ENCODE peak calls at places on chromosomes 11 and 22, in four cellular contexts. G is ovary, W is heart left ventricle, C is transverse colon. A is an unnamed sample. For H3K4me1, the result is how much of the 10 kb centered on the place peaks cover.

GRCh38 chr11:75719639-75720239 is 2.1 kb downstream of the MOGAT2 start:
- DNase-seq in G (no peak), W (no peak), C (peak), A (no peak)

GRCh38 chr11:77182542-77183420 is 54.7 kb downstream of the MYO7A start:
- DNase-seq in G (no peak), W (peak), C (no peak), A (no peak)

GRCh38 chr11:64321533-64321932 is 3.6 kb downstream of the PRDX5 start:
- DNase-seq in G (no peak), W (no peak), C (peak), A (no peak)

GRCh38 chr22:46596819-46597218 is 23.4 kb upstream of the GRAMD4 start:
- DNase-seq in G (no peak), W (no peak), C (peak), A (no peak)

GRCh38 chr11:35006389-35007128 is 90.1 kb downstream of the PDHX start:
- DNase-seq in G (no peak), W (no peak), C (peak), A (no peak)

GRCh38 chr22:45102896-45103420 is 60.8 kb upstream of the NUP50 start:
- DNase-seq in G (no peak), W (no peak), C (no peak), A (no peak)

GRCh38 chr22:28922540-28923244 is 39.3 kb downstream of the ZNRF3 start:
- DNase-seq in G (no peak), W (no peak), C (no peak), A (no peak)

GRCh38 chr11:35043933-35044332 is 95.0 kb upstream of the CD44 start:
- DNase-seq in G (no peak), W (no peak), C (no peak), A (no peak)

GRCh38 chr11:47272706-47273105 is 2.8 kb downstream of the MADD start:
- DNase-seq in G (no peak), W (no peak), C (no peak), A (peak)

GRCh38 chr11:79493555-79494171 is 52.8 kb upstream of the TENM4 start:
- DNase-seq in G (peak), W (peak), C (peak), A (peak)

GRCh38 chr11:13465909-13466371 is 2.9 kb upstream of the BTBD10 start:
- DNase-seq in G (no peak), W (no peak), C (no peak), A (no peak)

GRCh38 chr22:39457546-39458442 is 982 bp downstream of the MGAT3 start:
- DNase-seq in G (no peak), W (no peak), C (no peak), A (no peak)

GRCh38 chr22:27895600-27895999 is 23.5 kb downstream of the PITPNB start:
- DNase-seq in G (no peak), W (no peak), C (no peak), A (no peak)
- H3K27ac ChIP-seq in G (no peak), W (no peak), C (no peak), A (no peak)

GRCh38 chr22:31308181-31308580 is 15.9 kb upstream of the PIK3IP1 start:
- DNase-seq in G (no peak), W (no peak), C (no peak), A (no peak)

GRCh38 chr22:31313366-31314147 is 21.3 kb upstream of the PIK3IP1 start:
- DNase-seq in G (peak), W (peak), C (peak), A (peak)
- TF ChIP-seq POLR2A in G (peak), W (no peak), C (no peak), A (no peak)

DNA sequence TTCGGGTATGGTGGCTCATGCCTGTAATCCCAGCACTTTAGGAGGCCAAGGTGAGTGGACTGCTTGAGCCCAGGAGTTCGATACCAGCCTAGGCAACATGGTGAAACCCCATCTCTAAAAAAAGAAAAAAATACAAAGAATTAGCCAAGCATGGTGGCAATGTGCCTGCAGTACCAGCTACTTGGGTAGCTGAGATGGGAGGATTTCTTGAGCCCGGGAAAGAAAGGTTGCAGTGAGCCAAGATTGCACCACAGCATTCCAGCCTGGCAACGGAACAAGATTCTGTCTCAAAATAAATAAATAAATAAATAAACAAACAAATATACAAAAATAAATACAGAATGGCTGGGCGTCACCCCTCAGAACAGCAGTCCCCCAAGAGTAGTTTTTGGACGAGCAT is 33.7 kb downstream of the CLMP start:
- DNase-seq in G (no peak), W (no peak), C (no peak), A (no peak)
- H3K4me1 ChIP-seq in G (under half), W (under half), C (under half), A (under half)

GRCh38 chr11:19980388-19980787 is 179.9 kb downstream of the DBX1 start:
- DNase-seq in G (no peak), W (no peak), C (no peak), A (no peak)

GRCh38 chr11:19982761-19983495 is 177.3 kb downstream of the DBX1 start:
- DNase-seq in G (no peak), W (no peak), C (no peak), A (no peak)

GRCh38 chr11:19979519-19979845 is 180.8 kb downstream of the DBX1 start:
- DNase-seq in G (no peak), W (no peak), C (no peak), A (no peak)

GRCh38 chr11:19978668-19979518 is 181.4 kb downstream of the DBX1 start:
- DNase-seq in G (peak), W (no peak), C (no peak), A (no peak)

GRCh38 chr11:19980957-19981669 is 179.2 kb downstream of the DBX1 start:
- DNase-seq in G (peak), W (no peak), C (peak), A (no peak)
- H3K27ac ChIP-seq in G (no peak), W (peak), C (peak), A (no peak)

GRCh38 chr22:26589845-26590524 is at the start of gene TPST2:
- DNase-seq in G (peak), W (peak), C (peak), A (peak)
- TF ChIP-seq POLR2A in G (peak), W (peak), C (peak), A (peak)

GRCh38 chr11:126995989-126996388 is 4.6 kb downstream of the KIRREL3 start:
- DNase-seq in G (no peak), W (no peak), C (no peak), A (no peak)
- H3K4me1 ChIP-seq in G (under half), W (under half), C (under half), A (under half)

DNA sequence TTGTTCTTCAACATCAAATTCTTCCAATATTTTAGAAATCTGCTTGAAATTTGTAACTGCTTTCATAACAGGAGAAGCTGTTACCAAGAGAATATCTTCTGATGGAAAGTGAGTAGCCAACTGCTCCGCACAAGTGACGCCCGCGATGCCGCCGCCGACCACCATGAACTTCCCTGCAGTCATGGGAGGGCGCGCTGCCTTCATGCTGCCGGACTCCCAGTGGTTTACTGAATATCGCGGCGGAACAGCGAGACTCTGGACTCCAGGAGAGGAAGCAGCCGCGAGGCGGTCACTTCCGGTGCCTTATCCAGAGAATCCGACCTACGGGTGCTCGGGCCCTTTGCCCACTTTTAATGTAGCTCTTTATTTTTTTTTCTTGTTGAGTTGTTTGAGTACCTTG is 190.6 kb downstream of the GUCY1A2 start:
- DNase-seq in G (no peak), W (peak), C (no peak), A (no peak)
- H3K27ac ChIP-seq in G (no peak), W (no peak), C (no peak), A (no peak)

GRCh38 chr11:116837231-116838091 is at the start of gene APOA1:
- DNase-seq in G (no peak), W (no peak), C (no peak), A (no peak)
- TF ChIP-seq POLR2A in G (no peak), W (no peak), C (no peak), A (no peak)

GRCh38 chr22:21708960-21709359 is 26.6 kb downstream of the YPEL1 start:
- DNase-seq in G (no peak), W (no peak), C (no peak), A (no peak)

GRCh38 chr22:21707677-21708076 is 27.9 kb downstream of the YPEL1 start:
- DNase-seq in G (no peak), W (no peak), C (no peak), A (no peak)

GRCh38 chr22:21711851-21712250 is 23.7 kb downstream of the YPEL1 start:
- DNase-seq in G (no peak), W (no peak), C (no peak), A (no peak)

GRCh38 chr22:21709688-21710087 is 25.9 kb downstream of the YPEL1 start:
- DNase-seq in G (no peak), W (no peak), C (no peak), A (no peak)

DNA sequence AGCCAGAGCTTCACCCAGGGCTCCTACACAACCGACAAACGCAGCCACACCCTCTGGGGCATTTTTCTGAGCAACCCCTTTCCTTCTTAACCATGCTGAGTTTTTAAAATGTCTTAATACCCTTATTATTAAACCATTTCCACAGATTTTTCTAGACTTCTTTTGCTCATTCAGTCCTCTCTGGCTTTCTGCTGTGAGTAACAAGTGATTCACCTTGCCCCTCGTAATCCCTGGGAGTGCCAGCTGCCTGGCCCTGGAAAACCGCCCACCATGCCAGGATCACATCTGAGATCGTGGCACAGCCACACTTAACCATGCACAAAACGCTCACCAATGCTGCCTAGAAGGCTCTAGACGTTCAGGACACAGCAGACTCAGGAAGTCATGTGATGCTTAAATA is 25.4 kb downstream of the YPEL1 start:
- DNase-seq in G (no peak), W (no peak), C (no peak), A (no peak)
- H3K4me1 ChIP-seq in G (under half), W (under half), C (under half), A (under half)

DNA sequence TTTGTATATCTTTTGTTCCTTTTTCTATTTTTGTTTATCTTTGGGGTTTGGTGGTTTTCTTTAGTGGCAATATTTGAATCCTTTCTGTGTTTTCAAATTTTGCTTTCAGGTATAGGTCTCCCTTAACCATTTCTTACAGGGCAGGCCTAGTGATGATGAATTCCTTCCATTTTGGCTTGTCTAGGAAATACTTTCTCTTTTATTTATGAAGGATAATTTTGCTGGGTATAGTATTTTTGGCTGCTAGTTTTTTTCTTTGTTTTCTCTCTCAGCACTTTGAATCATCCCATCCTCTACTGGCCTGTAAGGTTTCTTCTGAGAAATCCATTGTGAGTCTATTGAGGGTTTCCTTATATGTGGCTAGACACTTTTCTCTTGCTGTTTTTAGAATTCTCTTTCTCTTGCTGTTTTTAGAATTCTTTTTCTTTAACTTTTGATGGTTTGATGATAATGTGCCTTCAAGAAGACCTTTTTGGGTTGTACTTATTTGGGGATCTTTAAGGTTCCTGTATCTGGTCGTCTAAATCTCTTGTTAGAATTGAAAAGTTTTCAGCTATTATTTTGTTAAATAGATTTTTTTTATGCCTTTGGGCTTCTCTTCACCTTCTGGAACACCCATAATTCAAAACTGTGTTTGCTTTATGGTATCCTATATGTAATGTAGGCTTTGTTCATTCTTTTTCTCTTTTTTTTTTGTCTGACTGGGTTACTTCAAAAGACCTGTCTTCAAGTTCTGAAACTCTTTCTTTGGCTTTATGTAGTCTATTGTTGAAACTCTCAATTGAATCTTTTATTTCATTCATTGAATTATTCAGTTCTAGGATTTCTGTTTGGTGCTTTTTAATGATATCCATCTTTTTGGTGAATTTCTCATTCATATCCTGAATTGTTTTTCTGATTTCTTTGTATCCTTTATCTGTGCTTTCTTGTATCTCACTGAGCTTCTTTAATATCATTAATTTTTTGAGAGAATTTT is 24.5 kb downstream of the CFAP300 start:
- DNase-seq in G (no peak), W (no peak), C (no peak), A (no peak)
- H3K27ac ChIP-seq in G (no peak), W (no peak), C (no peak), A (no peak)

A was measured in adrenal gland.